ENCODE peak calls at places on chromosomes 13 and 19, in five cellular contexts. H, Q, U, O and D are unnamed samples.

GRCh38 chr13:109096101-109096500 is 466.7 kb downstream of the MYO16 start:
- ATAC-seq in H (no peak), Q (no peak), U (no peak), O (no peak), D (no peak)

GRCh38 chr13:20054586-20054985 is 96.1 kb downstream of the ZMYM2 start:
- ATAC-seq in H (no peak), Q (no peak), U (no peak), O (no peak), D (no peak)

GRCh38 chr13:28161370-28161769 is 23.0 kb downstream of the PAN3 start:
- ATAC-seq in H (no peak), Q (no peak), U (peak), O (peak), D (no peak)

GRCh38 chr13:21971662-21972635 is 301.1 kb downstream of the FGF9 start:
- ATAC-seq in H (no peak), Q (no peak), U (no peak), O (no peak), D (peak)

GRCh38 chr13:46627462-46627861 is 74.5 kb downstream of the LRCH1 start:
- ATAC-seq in H (no peak), Q (no peak), U (no peak), O (no peak), D (no peak)

GRCh38 chr13:98447881-98448641 is 128.8 kb downstream of the STK24 start:
- ATAC-seq in H (no peak), Q (no peak), U (peak), O (no peak), D (no peak)

GRCh38 chr19:55646889-55647731 is 902 bp upstream of the CCDC106 start:
- ATAC-seq in H (no peak), Q (peak), U (no peak), O (no peak), D (no peak)

GRCh38 chr13:42559057-42559456 is 14.9 kb upstream of the TNFSF11 start:
- ATAC-seq in H (no peak), Q (no peak), U (no peak), O (no peak), D (no peak)

GRCh38 chr13:112931028-112931934 is 37.7 kb upstream of the MCF2L start:
- ATAC-seq in H (peak), Q (peak), U (peak), O (peak), D (peak)

GRCh38 chr19:10780368-10780767 is 55.6 kb downstream of the TMED1 start:
- ATAC-seq in H (no peak), Q (no peak), U (no peak), O (no peak), D (peak)

GRCh38 chr19:10565028-10565566 is 713 bp downstream of the KRI1 start:
- ATAC-seq in H (peak), Q (peak), U (peak), O (no peak), D (no peak)

GRCh38 chr19:49988007-49988406 is 27.0 kb upstream of the SIGLEC11 start:
- ATAC-seq in H (no peak), Q (no peak), U (no peak), O (no peak), D (no peak)

GRCh38 chr13:108987488-108987887 is 358.1 kb downstream of the MYO16 start:
- ATAC-seq in H (no peak), Q (no peak), U (no peak), O (no peak), D (no peak)

GRCh38 chr13:40336228-40337221 is 329.9 kb downstream of the FOXO1 start:
- ATAC-seq in H (no peak), Q (no peak), U (no peak), O (peak), D (no peak)

GRCh38 chr13:32624441-32624840 is 38.2 kb downstream of the PDS5B start:
- ATAC-seq in H (no peak), Q (no peak), U (no peak), O (no peak), D (no peak)

GRCh38 chr19:46355991-46356669 is 9.2 kb downstream of the PPP5C start:
- ATAC-seq in H (no peak), Q (no peak), U (no peak), O (peak), D (no peak)

GRCh38 chr13:47277774-47278173 is 380.9 kb upstream of the HTR2A start:
- ATAC-seq in H (no peak), Q (no peak), U (no peak), O (no peak), D (no peak)

GRCh38 chr19:42396248-42396541 is 6.1 kb upstream of the CNFN start:
- ATAC-seq in H (peak), Q (peak), U (peak), O (no peak), D (peak)

GRCh38 chr13:21212138-21212775 is 35.8 kb downstream of the MRPL57 start:
- ATAC-seq in H (no peak), Q (no peak), U (no peak), O (no peak), D (no peak)

GRCh38 chr13:99722419-99722818 is 221.1 kb downstream of the TM9SF2 start:
- ATAC-seq in H (no peak), Q (no peak), U (no peak), O (no peak), D (no peak)

GRCh38 chr13:26887594-26887993 is 127.0 kb upstream of the GPR12 start:
- ATAC-seq in H (no peak), Q (no peak), U (no peak), O (no peak), D (no peak)

GRCh38 chr19:58558066-58558622 is at the start of gene UBE2M:
- ATAC-seq in H (no peak), Q (no peak), U (no peak), O (no peak), D (no peak)

GRCh38 chr13:46307554-46307953 is 79.5 kb downstream of the RUBCNL start:
- ATAC-seq in H (no peak), Q (no peak), U (no peak), O (no peak), D (no peak)

GRCh38 chr19:32396046-32396652 is 9.4 kb upstream of the DPY19L3 start:
- ATAC-seq in H (no peak), Q (no peak), U (no peak), O (no peak), D (no peak)

GRCh38 chr13:102187313-102187712 is 214.5 kb downstream of the FGF14 start:
- ATAC-seq in H (no peak), Q (no peak), U (no peak), O (no peak), D (no peak)

GRCh38 chr13:48403929-48404328 is 9.0 kb downstream of the LPAR6 start:
- ATAC-seq in H (no peak), Q (no peak), U (no peak), O (no peak), D (no peak)

GRCh38 chr19:46718934-46719551 is 2.1 kb upstream of the PRKD2 start:
- ATAC-seq in H (no peak), Q (peak), U (no peak), O (no peak), D (no peak)

GRCh38 chr19:13228561-13228960 is 78.3 kb downstream of the IER2 start:
- ATAC-seq in H (no peak), Q (no peak), U (peak), O (peak), D (no peak)

GRCh38 chr19:13234518-13234917 is 84.3 kb downstream of the IER2 start:
- ATAC-seq in H (no peak), Q (peak), U (peak), O (peak), D (peak)

GRCh38 chr19:13226983-13227382 is 76.8 kb downstream of the IER2 start:
- ATAC-seq in H (no peak), Q (no peak), U (no peak), O (no peak), D (no peak)

GRCh38 chr19:13229246-13229645 is 79.0 kb downstream of the IER2 start:
- ATAC-seq in H (no peak), Q (no peak), U (no peak), O (no peak), D (no peak)

GRCh38 chr19:13231663-13232062 is 81.5 kb downstream of the IER2 start:
- ATAC-seq in H (peak), Q (no peak), U (no peak), O (no peak), D (no peak)
- H3K27ac ChIP-seq in H (peak), Q (no peak), U (no peak), O (no peak), D (no peak)

GRCh38 chr13:68076046-68076445 is 845.9 kb upstream of the PCDH9 start:
- ATAC-seq in H (no peak), Q (no peak), U (no peak), O (no peak), D (no peak)

GRCh38 chr13:68078874-68079273 is 848.7 kb upstream of the PCDH9 start:
- ATAC-seq in H (no peak), Q (no peak), U (no peak), O (no peak), D (no peak)

GRCh38 chr13:68078457-68078856 is 848.3 kb upstream of the PCDH9 start:
- ATAC-seq in H (no peak), Q (no peak), U (no peak), O (no peak), D (no peak)

GRCh38 chr13:68081051-68081450 is 850.9 kb upstream of the PCDH9 start:
- ATAC-seq in H (no peak), Q (no peak), U (no peak), O (no peak), D (no peak)
- TF ChIP-seq EP300 in H (no peak), Q (no peak), U (no peak), O (no peak), D (no peak)

DNA sequence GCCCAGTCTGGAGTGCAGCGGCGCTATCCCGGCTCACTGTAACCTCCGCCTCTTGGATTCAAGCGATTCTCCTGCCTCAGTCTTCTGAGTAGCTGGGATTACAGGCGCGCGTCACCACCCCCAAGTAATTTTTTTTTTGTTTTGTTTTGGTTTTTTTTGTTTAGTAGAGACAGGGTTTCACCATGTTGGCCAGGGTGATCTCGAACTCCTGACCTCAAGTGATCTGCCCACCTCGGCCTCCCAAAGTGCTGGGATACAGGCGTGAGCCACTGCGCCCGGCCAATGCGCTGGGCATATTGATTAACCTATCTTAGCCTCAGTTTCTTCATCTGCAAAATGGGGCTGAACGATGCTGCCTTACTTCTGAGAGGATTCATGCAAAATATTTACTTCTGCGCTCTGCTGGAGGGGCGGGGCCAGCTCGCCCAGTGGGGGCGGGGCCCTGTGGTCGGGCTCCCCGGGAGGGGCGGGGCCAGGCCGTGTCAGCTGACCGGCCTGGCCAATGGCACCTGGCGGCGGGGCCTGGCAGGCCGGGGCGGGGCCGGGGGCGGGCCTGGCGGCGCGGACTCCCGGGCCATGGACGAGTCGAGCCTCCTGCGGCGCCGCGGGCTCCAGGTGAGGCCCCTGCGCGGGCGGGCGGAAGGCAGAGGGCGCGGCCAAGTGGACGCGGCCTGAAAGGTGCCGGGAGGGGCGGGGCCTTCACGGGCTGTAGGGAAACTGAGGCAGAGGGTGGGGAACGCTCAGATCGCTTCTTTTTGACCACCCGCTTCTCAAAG is at the start of gene MAST3:
- ATAC-seq in H (peak), Q (peak), U (peak), O (peak), D (peak)
- H3K27ac ChIP-seq in H (peak), Q (peak), U (peak), O (no peak), D (no peak)

DNA sequence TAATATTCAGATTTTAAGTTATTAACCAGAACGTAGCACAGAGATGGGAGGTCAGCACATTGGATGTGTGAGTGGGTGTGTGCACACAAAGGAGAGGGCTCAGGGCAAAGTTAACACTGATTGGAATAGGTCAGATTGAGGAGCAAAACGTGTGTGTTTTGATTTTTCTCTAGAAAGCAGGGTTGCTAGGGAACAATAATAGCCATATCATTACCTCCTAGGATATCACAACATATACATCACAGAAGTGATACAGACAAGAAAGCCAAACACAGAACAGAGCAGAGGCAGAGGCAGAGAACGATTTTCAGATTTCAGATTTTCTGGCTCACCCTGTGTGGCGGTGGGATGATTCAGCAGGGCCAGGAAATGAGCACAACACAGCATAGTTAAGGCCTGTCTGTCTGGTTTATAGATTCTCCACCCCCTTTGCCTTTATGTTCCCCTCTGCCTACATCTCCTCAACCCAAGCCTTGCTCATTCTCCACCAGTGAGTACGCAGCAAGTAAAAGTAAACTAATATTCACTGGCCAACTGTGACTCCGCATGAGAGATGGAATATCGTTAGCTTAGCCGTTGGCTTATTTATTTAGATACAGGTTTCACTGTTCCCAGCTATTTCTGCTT is 182.6 kb upstream of the TSC22D1 start:
- ATAC-seq in H (peak), Q (peak), U (no peak), O (peak), D (no peak)
- TF ChIP-seq EP300 in H (no peak), Q (no peak), U (no peak), O (no peak), D (no peak)

DNA sequence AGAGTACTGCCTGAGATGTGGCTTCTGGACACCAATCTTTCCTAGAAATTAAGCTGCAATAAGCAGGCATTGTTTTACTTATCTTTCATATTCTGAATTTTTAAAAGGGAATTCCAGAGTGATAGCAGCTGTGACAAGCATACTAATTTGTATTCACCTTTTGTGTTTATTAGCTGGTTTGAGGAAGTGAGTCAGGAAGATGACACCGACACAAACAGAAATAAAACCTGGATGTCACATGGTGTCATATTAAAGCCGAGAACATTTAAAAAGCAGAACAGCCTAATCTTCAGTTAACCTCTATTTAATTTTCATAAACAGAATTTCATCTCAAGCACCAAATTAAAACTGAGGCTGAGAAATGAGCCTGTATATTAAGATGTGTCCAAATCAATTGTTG is 398.8 kb downstream of the PCDH9 start:
- ATAC-seq in H (no peak), Q (peak), U (no peak), O (no peak), D (no peak)
- H3K27ac ChIP-seq in H (peak), Q (no peak), U (no peak), O (no peak), D (no peak)

GRCh38 chr13:100837611-100838010 is 163.0 kb upstream of the TMTC4 start:
- ATAC-seq in H (no peak), Q (no peak), U (no peak), O (no peak), D (no peak)
- TF ChIP-seq EP300 in H (no peak), Q (no peak), U (no peak), O (no peak), D (no peak)

GRCh38 chr19:12794936-12795335 is 3.6 kb downstream of the JUNB start:
- ATAC-seq in H (no peak), Q (no peak), U (no peak), O (no peak), D (no peak)

GRCh38 chr19:12794196-12794921 is 3.1 kb downstream of the JUNB start:
- ATAC-seq in H (no peak), Q (no peak), U (no peak), O (no peak), D (no peak)

GRCh38 chr19:12793290-12794195 is 2.3 kb downstream of the JUNB start:
- ATAC-seq in H (peak), Q (peak), U (peak), O (peak), D (peak)

GRCh38 chr19:12797141-12797587 is 4.4 kb downstream of the PRDX2 start:
- ATAC-seq in H (no peak), Q (no peak), U (no peak), O (no peak), D (no peak)

GRCh38 chr19:12796146-12797071 is 5.1 kb downstream of the JUNB start:
- ATAC-seq in H (peak), Q (peak), U (peak), O (peak), D (peak)
- H3K27ac ChIP-seq in H (peak), Q (peak), U (peak), O (no peak), D (peak)

GRCh38 chr13:79658333-79658975 is 177.5 kb downstream of the NDFIP2 start:
- ATAC-seq in H (no peak), Q (no peak), U (no peak), O (no peak), D (no peak)

GRCh38 chr13:79660361-79660760 is 179.4 kb downstream of the NDFIP2 start:
- ATAC-seq in H (no peak), Q (peak), U (no peak), O (no peak), D (no peak)

GRCh38 chr13:79662882-79663281 is 181.9 kb downstream of the NDFIP2 start:
- ATAC-seq in H (no peak), Q (peak), U (no peak), O (no peak), D (no peak)

GRCh38 chr13:79655509-79655908 is 174.6 kb downstream of the NDFIP2 start:
- ATAC-seq in H (no peak), Q (no peak), U (no peak), O (no peak), D (no peak)

GRCh38 chr13:79659161-79659560 is 178.2 kb downstream of the NDFIP2 start:
- ATAC-seq in H (no peak), Q (peak), U (no peak), O (no peak), D (peak)
- TF ChIP-seq EP300 in H (no peak), Q (no peak), U (no peak), O (no peak), D (no peak)